ENCODE peak calls at places on chromosomes 3 and 15, in nine cellular contexts. G is fibroblast of lung, X is IMR-90, S is retinal pigment epithelial cell, E is AG09309, O is GM12865, D is uterus, K is heart left ventricle, V is choroid plexus epithelial cell. L is an unnamed sample.

GRCh38 chr3:24344784-24345439 is 149.7 kb downstream of the THRB start:
- DNase-seq in G (peak), X (peak), S (no peak), E (no peak), O (no peak), D (no peak), K (no peak), V (peak), L (no peak)

GRCh38 chr3:45573591-45573990 is 21.0 kb upstream of the LIMD1 start:
- DNase-seq in G (no peak), X (no peak), S (no peak), E (no peak), O (peak), D (no peak), K (no peak), V (no peak), L (no peak)

GRCh38 chr3:122937745-122938144 is 89.8 kb downstream of the SEMA5B start:
- DNase-seq in G (no peak), X (no peak), S (no peak), E (no peak), O (no peak), D (no peak), K (no peak), V (no peak), L (no peak)

GRCh38 chr3:47162695-47163022 is 1.3 kb downstream of the SETD2 start:
- DNase-seq in G (peak), X (peak), S (no peak), E (no peak), O (no peak), D (no peak), K (no peak), V (peak), L (no peak)

GRCh38 chr15:31346367-31347066 is 19.9 kb downstream of the KLF13 start:
- DNase-seq in G (no peak), X (no peak), S (no peak), E (no peak), O (peak), D (no peak), K (no peak), V (peak), L (no peak)

GRCh38 chr15:55993804-55994539 is 560 bp upstream of the NEDD4 start:
- DNase-seq in G (peak), X (peak), S (peak), E (peak), O (no peak), D (no peak), K (no peak), V (peak), L (peak)

GRCh38 chr15:79315623-79316328 is 4.9 kb downstream of the TMED3 start:
- DNase-seq in G (no peak), X (no peak), S (no peak), E (no peak), O (no peak), D (no peak), K (peak), V (no peak), L (no peak)

GRCh38 chr15:75227663-75228280 is 26.1 kb downstream of the C15orf39 start:
- DNase-seq in G (no peak), X (no peak), S (no peak), E (no peak), O (no peak), D (no peak), K (no peak), V (no peak), L (no peak)

GRCh38 chr3:81249540-81250029 is 511.9 kb downstream of the GBE1 start:
- DNase-seq in G (peak), X (peak), S (no peak), E (no peak), O (peak), D (no peak), K (no peak), V (peak), L (no peak)

GRCh38 chr15:48550822-48551525 is 94.5 kb downstream of the FBN1 start:
- DNase-seq in G (no peak), X (no peak), S (peak), E (no peak), O (no peak), D (no peak), K (no peak), V (peak), L (no peak)

GRCh38 chr3:170180107-170180951 is 1.2 kb downstream of the PHC3 start:
- DNase-seq in G (peak), X (peak), S (no peak), E (no peak), O (peak), D (no peak), K (no peak), V (peak), L (no peak)

GRCh38 chr15:83163032-83163431 is 44.6 kb downstream of the HDGFL3 start:
- DNase-seq in G (no peak), X (no peak), S (no peak), E (no peak), O (no peak), D (no peak), K (no peak), V (no peak), L (no peak)

GRCh38 chr3:197171481-197172067 is 126.8 kb downstream of the DLG1 start:
- DNase-seq in G (no peak), X (peak), S (no peak), E (no peak), O (no peak), D (no peak), K (no peak), V (peak), L (no peak)

GRCh38 chr15:87575896-87576295 is 680.6 kb downstream of the NTRK3 start:
- DNase-seq in G (no peak), X (no peak), S (no peak), E (no peak), O (no peak), D (no peak), K (no peak), V (no peak), L (no peak)
- H3K4me3 ChIP-seq in G (no peak), X (no peak), S (no peak), E (no peak), O (no peak), D (no peak), K (no peak), V (no peak), L (no peak)

DNA sequence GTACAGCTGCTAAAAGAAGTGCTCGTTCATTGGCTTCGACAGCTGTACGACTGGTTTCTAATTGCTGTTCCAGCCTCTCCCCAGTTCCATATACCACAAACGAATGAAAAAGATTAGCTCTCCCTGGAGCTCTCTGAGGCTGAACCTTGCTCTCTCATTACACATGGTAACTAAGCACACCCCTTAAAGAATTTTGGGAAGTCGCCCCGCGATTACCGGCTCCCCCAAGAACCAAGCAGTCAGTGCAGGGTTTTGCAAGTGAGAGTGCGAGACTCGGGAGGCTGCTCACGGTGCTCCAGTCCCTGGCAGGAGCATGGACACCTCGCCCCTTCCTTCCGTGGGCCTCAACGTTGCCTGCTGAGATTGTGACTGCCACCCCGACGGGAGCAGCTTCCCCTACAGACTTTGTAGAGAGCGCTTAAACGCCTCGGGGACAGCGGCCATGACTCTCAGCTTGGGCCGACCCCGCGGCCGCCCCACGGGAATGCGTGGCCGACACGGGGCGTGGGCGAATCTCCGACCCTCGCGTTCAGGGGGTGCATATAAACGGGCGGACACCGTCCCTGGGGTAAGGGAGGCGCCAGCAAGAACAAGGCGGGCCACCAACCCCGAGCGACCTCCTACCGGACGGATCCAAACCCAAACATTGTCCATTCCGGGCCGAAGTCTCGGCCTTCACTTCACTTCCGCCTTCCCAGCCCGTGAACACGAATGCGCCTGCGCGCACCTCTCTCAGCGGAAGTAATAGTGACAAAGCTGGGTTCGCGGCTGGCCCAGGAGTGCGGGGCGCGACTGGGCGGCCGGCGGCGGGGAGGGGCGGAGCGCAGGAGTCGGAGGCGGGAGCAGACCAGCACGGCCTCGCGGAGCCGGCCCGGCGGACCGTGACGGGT is at the start of gene ATP2C1:
- DNase-seq in G (peak), X (peak), S (peak), E (peak), O (peak), D (peak), K (peak), V (peak), L (peak)
- TF ChIP-seq CTCF in G (peak), X (no peak), S (no peak), E (no peak), O (no peak), D (no peak), K (peak), V (no peak), L (no peak)

GRCh38 chr3:128487813-128488635 is 5.0 kb downstream of the GATA2 start:
- DNase-seq in G (peak), X (peak), S (no peak), E (peak), O (peak), D (peak), K (peak), V (peak), L (peak)
- H3K4me3 ChIP-seq in G (peak), X (peak), S (peak), E (peak), O (peak), D (peak), K (peak), V (peak), L (peak)

GRCh38 chr3:89227218-89227617 is 119.8 kb downstream of the EPHA3 start:
- DNase-seq in G (peak), X (peak), S (peak), E (no peak), O (no peak), D (no peak), K (no peak), V (peak), L (peak)

GRCh38 chr3:89227634-89228033 is 120.2 kb downstream of the EPHA3 start:
- DNase-seq in G (peak), X (peak), S (no peak), E (no peak), O (no peak), D (no peak), K (no peak), V (peak), L (no peak)

GRCh38 chr3:89234620-89235019 is 127.2 kb downstream of the EPHA3 start:
- DNase-seq in G (no peak), X (no peak), S (no peak), E (no peak), O (no peak), D (no peak), K (no peak), V (no peak), L (no peak)

DNA sequence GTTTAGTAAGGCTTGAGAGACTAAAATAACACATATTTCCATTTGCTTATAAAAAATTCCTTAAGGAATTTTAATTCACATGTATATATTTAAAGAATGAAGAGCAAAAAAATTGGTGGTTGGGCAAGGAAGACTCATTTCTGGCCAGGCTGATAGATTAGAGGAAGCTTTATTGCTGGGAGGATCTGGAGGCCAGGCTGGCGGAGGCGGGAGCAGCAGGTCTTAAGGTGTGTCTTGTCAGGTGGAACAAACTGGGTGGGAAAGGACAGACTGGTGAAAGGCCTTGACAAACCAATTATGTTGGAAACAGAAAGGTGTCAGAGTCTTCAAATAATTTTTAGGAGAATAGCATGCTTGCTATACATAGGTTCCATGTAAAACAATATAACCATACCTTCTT is 124.7 kb downstream of the EPHA3 start:
- DNase-seq in G (no peak), X (no peak), S (no peak), E (no peak), O (no peak), D (no peak), K (no peak), V (no peak), L (no peak)
- TF ChIP-seq CTCF in G (no peak), X (no peak), S (no peak), E (no peak), O (no peak), D (no peak), K (no peak), V (no peak), L (no peak)

DNA sequence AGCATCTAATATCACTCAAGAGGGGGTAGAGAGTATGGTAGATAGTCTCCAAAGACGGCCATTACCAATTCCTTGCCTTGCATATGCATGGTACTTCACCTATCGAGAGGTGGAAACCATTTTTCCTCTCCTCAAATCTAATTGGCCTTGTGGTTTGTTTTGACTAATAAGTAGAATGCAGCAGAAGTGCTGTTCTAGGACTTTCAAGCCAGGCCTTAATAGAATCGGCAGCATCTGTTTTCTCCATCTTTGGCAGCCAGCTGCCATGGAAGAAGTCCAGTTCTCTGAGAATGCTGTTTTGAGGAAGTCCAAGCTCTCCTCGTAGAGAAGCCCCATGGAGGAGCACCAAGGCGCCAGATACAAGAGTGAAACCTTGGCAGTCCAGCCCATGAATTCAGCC is 59.1 kb upstream of the RASGRP1 start:
- DNase-seq in G (no peak), X (no peak), S (no peak), E (no peak), O (peak), D (no peak), K (peak), V (no peak), L (no peak)
- H3K4me3 ChIP-seq in G (no peak), X (no peak), S (no peak), E (no peak), O (no peak), D (no peak), K (no peak), V (no peak), L (no peak)

GRCh38 chr3:165624761-165625160 is 212.5 kb downstream of the BCHE start:
- DNase-seq in G (peak), X (peak), S (no peak), E (no peak), O (peak), D (no peak), K (no peak), V (peak), L (no peak)
- TF ChIP-seq CTCF in G (no peak), X (peak), S (peak), E (peak), O (peak), D (no peak), K (no peak), V (peak), L (peak)

GRCh38 chr3:39112113-39112512 is 4.6 kb downstream of the TTC21A start:
- DNase-seq in G (no peak), X (no peak), S (no peak), E (no peak), O (no peak), D (no peak), K (no peak), V (no peak), L (no peak)
- H3K4me3 ChIP-seq in G (no peak), X (no peak), S (no peak), E (no peak), O (no peak), D (no peak), K (no peak), V (no peak), L (no peak)

L was measured in AG04450.